ENCODE peak calls at places on chromosomes 6 and 20, in eight cellular contexts. D is mucosa of descending colon, Y is uterus, K is bronchial epithelial cell, Z is left ventricle myocardium inferior, I is A549, W is A673, L is fibroblast of mammary gland. G is an unnamed sample.

GRCh38 chr20:37886851-37887297 is 16.1 kb upstream of the VSTM2L start:
- DNase-seq in D (peak; percentile 29), Y (no peak), K (no peak), Z (peak; percentile 79), I (no peak), W (no peak), L (no peak), G (no peak)

GRCh38 chr6:142242269-142242668 is 59.5 kb upstream of the ADGRG6 start:
- DNase-seq in D (no peak), Y (no peak), K (no peak), Z (no peak), I (no peak), W (no peak), L (no peak), G (no peak)

GRCh38 chr20:59055302-59055701 is 12.7 kb upstream of the PRELID3B start:
- DNase-seq in D (peak; percentile 37), Y (no peak), K (peak; percentile 51), Z (no peak), I (peak; percentile 30), W (peak; percentile 22), L (peak; percentile 40), G (peak; percentile 34)

GRCh38 chr20:45938727-45939438 is 4.4 kb downstream of the PCIF1 start:
- DNase-seq in D (no peak), Y (no peak), K (no peak), Z (no peak), I (no peak), W (peak; percentile 98), L (no peak), G (no peak)

GRCh38 chr6:107275330-107275865 is 160.1 kb upstream of the BEND3 start:
- DNase-seq in D (no peak), Y (no peak), K (peak; percentile 59), Z (no peak), I (peak; percentile 10), W (no peak), L (peak; percentile 25), G (no peak)

GRCh38 chr6:75539136-75539535 is 45.5 kb upstream of the FILIP1 start:
- DNase-seq in D (no peak), Y (no peak), K (no peak), Z (no peak), I (no peak), W (no peak), L (no peak), G (no peak)

GRCh38 chr6:166348305-166348949 is 6.1 kb upstream of the SFT2D1 start:
- DNase-seq in D (no peak), Y (no peak), K (no peak), Z (no peak), I (no peak), W (no peak), L (no peak), G (no peak)

GRCh38 chr6:2695464-2696095 is 55.1 kb downstream of the MYLK4 start:
- DNase-seq in D (no peak), Y (no peak), K (peak; percentile 61), Z (no peak), I (peak; percentile 10), W (peak; percentile 44), L (peak; percentile 55), G (peak; percentile 53)

GRCh38 chr6:31663961-31664789 is 622 bp downstream of the GPANK1 start:
- DNase-seq in D (peak; percentile 28), Y (peak; percentile 58), K (peak; percentile 74), Z (no peak), I (no peak), W (peak; percentile 83), L (peak; percentile 86), G (no peak)

GRCh38 chr6:10441004-10441654 is 26.3 kb upstream of the TFAP2A start:
- DNase-seq in D (no peak), Y (no peak), K (peak; percentile 100), Z (no peak), I (peak; percentile 98), W (peak; percentile 58), L (peak; percentile 62), G (no peak)

DNA sequence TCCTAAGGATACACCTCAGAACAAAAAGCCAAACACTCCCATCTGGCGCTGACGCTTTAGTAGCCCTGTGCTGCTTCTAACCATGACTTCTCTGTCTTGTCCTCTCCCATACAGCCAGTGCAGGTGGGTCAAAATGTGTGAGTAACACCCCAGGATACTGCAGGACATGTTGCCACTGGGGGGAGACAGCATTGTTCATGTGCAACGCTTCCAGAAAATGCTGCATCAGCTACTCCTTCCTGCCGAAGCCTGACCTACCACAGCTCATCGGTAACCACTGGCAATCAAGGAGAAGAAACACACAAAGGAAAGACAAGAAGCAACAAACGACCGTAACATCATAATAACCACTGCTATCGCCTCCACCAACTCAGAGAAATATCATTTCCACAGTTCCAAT is 1.4 kb downstream of the DEFB132 start:
- DNase-seq in D (no peak), Y (no peak), K (peak; percentile 30), Z (no peak), I (peak; percentile 59), W (no peak), L (peak; percentile 34), G (no peak)
- TF ChIP-seq CTCF in D (no peak), Y (no peak), K (no peak), Z (peak; percentile 24), I (peak; percentile 30), W (peak; percentile 24), L (peak; percentile 37), G (no peak)

GRCh38 chr6:21759721-21760120 is 166.2 kb downstream of the SOX4 start:
- DNase-seq in D (no peak), Y (no peak), K (no peak), Z (no peak), I (no peak), W (no peak), L (no peak), G (no peak)

GRCh38 chr6:21769405-21769851 is 175.9 kb downstream of the SOX4 start:
- DNase-seq in D (peak; percentile 16), Y (peak; percentile 40), K (peak; percentile 57), Z (no peak), I (no peak), W (peak; percentile 65), L (peak; percentile 94), G (no peak)

GRCh38 chr6:21767891-21768659 is 174.5 kb downstream of the SOX4 start:
- DNase-seq in D (no peak), Y (no peak), K (peak; percentile 81), Z (no peak), I (no peak), W (peak; percentile 60), L (peak; percentile 77), G (no peak)

GRCh38 chr6:21769973-21770372 is 176.4 kb downstream of the SOX4 start:
- DNase-seq in D (no peak), Y (no peak), K (peak; percentile 25), Z (no peak), I (peak; percentile 42), W (no peak), L (peak; percentile 12), G (no peak)

DNA sequence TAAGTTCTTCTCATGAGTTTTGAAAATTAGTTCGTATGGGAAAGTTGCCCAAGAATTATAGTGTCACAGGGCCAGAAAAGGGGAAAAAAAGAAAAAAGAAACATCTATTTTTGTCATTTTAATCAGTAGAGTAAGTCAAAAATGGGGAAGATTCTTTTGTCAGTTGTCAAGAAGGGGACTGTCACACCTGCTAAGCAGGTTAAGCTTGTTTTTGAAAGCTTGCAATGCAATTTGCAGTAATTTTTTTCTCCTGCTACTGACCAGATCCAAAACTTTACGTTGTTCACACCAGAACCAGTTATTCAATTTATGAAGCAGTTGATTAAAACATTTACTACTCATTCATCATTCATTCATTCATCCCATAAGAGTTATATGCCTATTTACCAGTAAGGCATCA is 171.4 kb downstream of the SOX4 start:
- DNase-seq in D (no peak), Y (no peak), K (no peak), Z (no peak), I (no peak), W (no peak), L (no peak), G (no peak)
- TF ChIP-seq CTCF in D (no peak), Y (no peak), K (no peak), Z (no peak), I (no peak), W (no peak), L (no peak), G (no peak)

GRCh38 chr6:130846507-130846906 is 19.3 kb downstream of the SMLR1 start:
- DNase-seq in D (no peak), Y (no peak), K (no peak), Z (no peak), I (no peak), W (no peak), L (no peak), G (no peak)

GRCh38 chr6:130840050-130840449 is 12.8 kb downstream of the SMLR1 start:
- DNase-seq in D (no peak), Y (no peak), K (peak; percentile 21), Z (no peak), I (no peak), W (no peak), L (no peak), G (no peak)

GRCh38 chr6:130841128-130841728 is 14.0 kb downstream of the SMLR1 start:
- DNase-seq in D (no peak), Y (no peak), K (no peak), Z (no peak), I (no peak), W (no peak), L (peak; percentile 71), G (no peak)

GRCh38 chr6:130847546-130847945 is 20.3 kb downstream of the SMLR1 start:
- DNase-seq in D (no peak), Y (no peak), K (no peak), Z (no peak), I (no peak), W (no peak), L (no peak), G (no peak)

GRCh38 chr6:130843575-130844320 is 16.5 kb downstream of the SMLR1 start:
- DNase-seq in D (peak; percentile 21), Y (no peak), K (peak; percentile 34), Z (no peak), I (peak; percentile 18), W (peak; percentile 75), L (peak; percentile 54), G (peak; percentile 18)
- TF ChIP-seq CTCF in D (no peak), Y (peak; percentile 36), K (peak; percentile 19), Z (peak; percentile 42), I (peak; percentile 37), W (peak; percentile 68), L (peak; percentile 56), G (peak; percentile 44)

GRCh38 chr6:162118706-162119105 is 608.9 kb downstream of the PRKN start:
- DNase-seq in D (no peak), Y (no peak), K (no peak), Z (no peak), I (no peak), W (no peak), L (peak; percentile 63), G (no peak)

GRCh38 chr6:162123797-162124196 is 603.8 kb downstream of the PRKN start:
- DNase-seq in D (no peak), Y (no peak), K (no peak), Z (no peak), I (peak; percentile 9), W (peak; percentile 2), L (peak; percentile 30), G (no peak)

GRCh38 chr6:162124710-162125435 is 602.7 kb downstream of the PRKN start:
- DNase-seq in D (no peak), Y (no peak), K (peak; percentile 3), Z (no peak), I (no peak), W (no peak), L (no peak), G (no peak)

DNA sequence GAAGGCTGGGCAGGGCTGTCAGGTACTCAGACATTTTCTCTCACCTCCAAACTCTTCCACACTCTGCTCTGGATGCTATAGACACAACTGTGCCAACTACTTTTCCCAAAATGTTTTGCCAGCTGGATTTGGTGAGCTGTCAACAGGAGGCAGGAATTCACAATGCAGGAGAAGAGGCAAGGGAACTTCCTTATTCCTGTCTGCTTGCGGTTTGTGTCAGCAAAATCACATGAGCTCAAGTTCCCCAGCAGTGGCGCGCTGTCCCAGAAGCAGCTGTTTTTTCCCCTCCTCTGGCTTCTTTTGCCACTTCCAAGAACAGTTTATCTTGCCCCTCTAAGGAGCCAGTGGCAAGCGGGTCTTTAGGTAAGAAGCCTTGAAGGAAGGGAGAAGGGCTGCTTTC is 608.2 kb downstream of the PRKN start:
- DNase-seq in D (peak; percentile 27), Y (no peak), K (no peak), Z (peak; percentile 21), I (no peak), W (no peak), L (peak; percentile 60), G (no peak)
- TF ChIP-seq CTCF in D (no peak), Y (no peak), K (no peak), Z (no peak), I (no peak), W (no peak), L (peak; percentile 25), G (no peak)